ENCODE peak calls at places on chromosomes 6 and 20, in ten cellular contexts. One of them, this sample, is unnamed.

GRCh38 chr6:40948598-40948997 is 90.4 kb downstream of the UNC5CL start:
- DNase-seq in psoas muscle: no peak
- DNase-seq in epithelial cell of proximal tubule: no peak
- DNase-seq in glutamatergic neuron: no peak
- DNase-seq in cardiac fibroblast: no peak
- DNase-seq in HL-60: no peak
- DNase-seq in CD4-positive, alpha-beta T cell: no peak
- DNase-seq in heart left ventricle: no peak
- DNase-seq in BE2C: no peak
- DNase-seq in ascending aorta: no peak
- DNase-seq in this sample: no peak

GRCh38 chr6:157235600-157236039 is 87.7 kb downstream of the TMEM242 start:
- DNase-seq in psoas muscle: peak
- DNase-seq in epithelial cell of proximal tubule: no peak
- DNase-seq in glutamatergic neuron: peak
- DNase-seq in cardiac fibroblast: peak
- DNase-seq in HL-60: no peak
- DNase-seq in CD4-positive, alpha-beta T cell: peak
- DNase-seq in heart left ventricle: peak
- DNase-seq in BE2C: no peak
- DNase-seq in ascending aorta: peak
- DNase-seq in this sample: no peak

GRCh38 chr20:47546184-47547033 is 44.7 kb downstream of the NCOA3 start:
- DNase-seq in psoas muscle: no peak
- DNase-seq in epithelial cell of proximal tubule: no peak
- DNase-seq in glutamatergic neuron: no peak
- DNase-seq in cardiac fibroblast: peak
- DNase-seq in HL-60: no peak
- DNase-seq in CD4-positive, alpha-beta T cell: no peak
- DNase-seq in heart left ventricle: no peak
- DNase-seq in BE2C: no peak
- DNase-seq in ascending aorta: no peak
- DNase-seq in this sample: no peak

GRCh38 chr6:84249724-84250123 is 22.3 kb upstream of the CEP162 start:
- DNase-seq in psoas muscle: no peak
- DNase-seq in epithelial cell of proximal tubule: no peak
- DNase-seq in glutamatergic neuron: no peak
- DNase-seq in cardiac fibroblast: peak
- DNase-seq in HL-60: no peak
- DNase-seq in CD4-positive, alpha-beta T cell: no peak
- DNase-seq in heart left ventricle: no peak
- DNase-seq in BE2C: peak
- DNase-seq in ascending aorta: no peak
- DNase-seq in this sample: no peak

GRCh38 chr6:150250826-150251225 is 108.0 kb downstream of the PPP1R14C start:
- DNase-seq in psoas muscle: no peak
- DNase-seq in epithelial cell of proximal tubule: no peak
- DNase-seq in glutamatergic neuron: no peak
- DNase-seq in cardiac fibroblast: peak
- DNase-seq in HL-60: no peak
- DNase-seq in CD4-positive, alpha-beta T cell: no peak
- DNase-seq in heart left ventricle: peak
- DNase-seq in BE2C: no peak
- DNase-seq in ascending aorta: no peak
- DNase-seq in this sample: no peak

GRCh38 chr20:33624399-33624798 is 37.7 kb upstream of the C20orf144 start:
- DNase-seq in psoas muscle: no peak
- DNase-seq in epithelial cell of proximal tubule: no peak
- DNase-seq in glutamatergic neuron: no peak
- DNase-seq in cardiac fibroblast: no peak
- DNase-seq in HL-60: no peak
- DNase-seq in CD4-positive, alpha-beta T cell: no peak
- DNase-seq in heart left ventricle: no peak
- DNase-seq in BE2C: no peak
- DNase-seq in ascending aorta: no peak
- DNase-seq in this sample: no peak

GRCh38 chr6:16480780-16481179 is 242.4 kb downstream of the GMPR start:
- DNase-seq in psoas muscle: no peak
- DNase-seq in epithelial cell of proximal tubule: no peak
- DNase-seq in glutamatergic neuron: no peak
- DNase-seq in cardiac fibroblast: no peak
- DNase-seq in HL-60: no peak
- DNase-seq in CD4-positive, alpha-beta T cell: no peak
- DNase-seq in heart left ventricle: no peak
- DNase-seq in BE2C: no peak
- DNase-seq in ascending aorta: no peak
- DNase-seq in this sample: no peak

GRCh38 chr6:90098637-90099036 is 198.0 kb downstream of the BACH2 start:
- DNase-seq in psoas muscle: no peak
- DNase-seq in epithelial cell of proximal tubule: no peak
- DNase-seq in glutamatergic neuron: no peak
- DNase-seq in cardiac fibroblast: peak
- DNase-seq in HL-60: no peak
- DNase-seq in CD4-positive, alpha-beta T cell: no peak
- DNase-seq in heart left ventricle: peak
- DNase-seq in BE2C: no peak
- DNase-seq in ascending aorta: peak
- DNase-seq in this sample: no peak

GRCh38 chr6:137912813-137913212 is 45.8 kb downstream of the TNFAIP3 start:
- DNase-seq in psoas muscle: no peak
- DNase-seq in epithelial cell of proximal tubule: no peak
- DNase-seq in glutamatergic neuron: no peak
- DNase-seq in cardiac fibroblast: no peak
- DNase-seq in HL-60: no peak
- DNase-seq in CD4-positive, alpha-beta T cell: no peak
- DNase-seq in heart left ventricle: no peak
- DNase-seq in BE2C: no peak
- DNase-seq in ascending aorta: no peak
- DNase-seq in this sample: no peak

GRCh38 chr20:33291830-33292355 is 8.9 kb downstream of the BPIFB1 start:
- DNase-seq in psoas muscle: no peak
- DNase-seq in epithelial cell of proximal tubule: no peak
- DNase-seq in glutamatergic neuron: peak
- DNase-seq in cardiac fibroblast: peak
- DNase-seq in HL-60: peak
- DNase-seq in CD4-positive, alpha-beta T cell: peak
- DNase-seq in heart left ventricle: no peak
- DNase-seq in BE2C: peak
- DNase-seq in ascending aorta: no peak
- DNase-seq in this sample: no peak

GRCh38 chr6:1317302-1317815 is 5.5 kb downstream of the FOXQ1 start:
- DNase-seq in psoas muscle: no peak
- DNase-seq in epithelial cell of proximal tubule: no peak
- DNase-seq in glutamatergic neuron: peak
- DNase-seq in cardiac fibroblast: no peak
- DNase-seq in HL-60: no peak
- DNase-seq in CD4-positive, alpha-beta T cell: no peak
- DNase-seq in heart left ventricle: no peak
- DNase-seq in BE2C: no peak
- DNase-seq in ascending aorta: no peak
- DNase-seq in this sample: no peak

GRCh38 chr6:1315201-1315559 is 3.3 kb downstream of the FOXQ1 start:
- DNase-seq in psoas muscle: no peak
- DNase-seq in epithelial cell of proximal tubule: no peak
- DNase-seq in glutamatergic neuron: no peak
- DNase-seq in cardiac fibroblast: no peak
- DNase-seq in HL-60: no peak
- DNase-seq in CD4-positive, alpha-beta T cell: no peak
- DNase-seq in heart left ventricle: no peak
- DNase-seq in BE2C: no peak
- DNase-seq in ascending aorta: no peak
- DNase-seq in this sample: no peak

GRCh38 chr6:1315560-1316386 is 3.9 kb downstream of the FOXQ1 start:
- DNase-seq in psoas muscle: no peak
- DNase-seq in epithelial cell of proximal tubule: no peak
- DNase-seq in glutamatergic neuron: no peak
- DNase-seq in cardiac fibroblast: no peak
- DNase-seq in HL-60: no peak
- DNase-seq in CD4-positive, alpha-beta T cell: no peak
- DNase-seq in heart left ventricle: no peak
- DNase-seq in BE2C: no peak
- DNase-seq in ascending aorta: no peak
- DNase-seq in this sample: no peak

GRCh38 chr6:1318036-1318435 is 6.1 kb downstream of the FOXQ1 start:
- DNase-seq in psoas muscle: no peak
- DNase-seq in epithelial cell of proximal tubule: no peak
- DNase-seq in glutamatergic neuron: no peak
- DNase-seq in cardiac fibroblast: no peak
- DNase-seq in HL-60: no peak
- DNase-seq in CD4-positive, alpha-beta T cell: no peak
- DNase-seq in heart left ventricle: no peak
- DNase-seq in BE2C: no peak
- DNase-seq in ascending aorta: no peak
- DNase-seq in this sample: no peak

GRCh38 chr6:1316482-1317220 is 4.8 kb downstream of the FOXQ1 start:
- DNase-seq in psoas muscle: no peak
- DNase-seq in epithelial cell of proximal tubule: no peak
- DNase-seq in glutamatergic neuron: peak
- DNase-seq in cardiac fibroblast: no peak
- DNase-seq in HL-60: no peak
- DNase-seq in CD4-positive, alpha-beta T cell: no peak
- DNase-seq in heart left ventricle: no peak
- DNase-seq in BE2C: peak
- DNase-seq in ascending aorta: no peak
- DNase-seq in this sample: no peak
- TF ChIP-seq CTCF in psoas muscle: no peak
- TF ChIP-seq CTCF in epithelial cell of proximal tubule: no peak
- TF ChIP-seq CTCF in glutamatergic neuron: no peak
- TF ChIP-seq CTCF in cardiac fibroblast: no peak
- TF ChIP-seq CTCF in HL-60: no peak
- TF ChIP-seq CTCF in CD4-positive, alpha-beta T cell: no peak
- TF ChIP-seq CTCF in heart left ventricle: no peak
- TF ChIP-seq CTCF in BE2C: no peak
- TF ChIP-seq CTCF in ascending aorta: no peak
- TF ChIP-seq CTCF in this sample: no peak

DNA sequence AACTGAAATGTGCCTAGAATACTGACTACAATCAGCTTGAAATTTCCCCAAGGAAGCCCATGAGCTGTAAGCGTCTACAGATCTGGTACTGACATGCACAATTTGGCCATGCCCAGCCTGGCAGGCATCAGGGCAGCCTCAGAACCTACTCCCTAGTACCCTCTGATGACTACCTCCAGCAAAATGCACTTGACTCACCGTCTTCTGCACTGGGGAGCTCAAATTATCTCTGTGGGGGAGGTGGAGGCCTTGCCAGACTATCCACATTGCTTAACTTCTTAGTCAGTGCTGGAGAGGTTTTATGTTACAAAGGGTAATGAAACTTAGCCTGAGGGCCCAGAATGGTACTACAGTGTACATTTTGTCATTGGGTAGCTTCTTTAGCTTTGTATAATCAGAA is 126.0 kb upstream of the ADGRF1 start:
- DNase-seq in psoas muscle: peak
- DNase-seq in epithelial cell of proximal tubule: peak
- DNase-seq in glutamatergic neuron: no peak
- DNase-seq in cardiac fibroblast: peak
- DNase-seq in HL-60: peak
- DNase-seq in CD4-positive, alpha-beta T cell: no peak
- DNase-seq in heart left ventricle: peak
- DNase-seq in BE2C: no peak
- DNase-seq in ascending aorta: peak
- DNase-seq in this sample: no peak
- TF ChIP-seq CTCF in psoas muscle: no peak
- TF ChIP-seq CTCF in epithelial cell of proximal tubule: no peak
- TF ChIP-seq CTCF in glutamatergic neuron: no peak
- TF ChIP-seq CTCF in cardiac fibroblast: no peak
- TF ChIP-seq CTCF in HL-60: no peak
- TF ChIP-seq CTCF in CD4-positive, alpha-beta T cell: no peak
- TF ChIP-seq CTCF in heart left ventricle: no peak
- TF ChIP-seq CTCF in BE2C: no peak
- TF ChIP-seq CTCF in ascending aorta: no peak
- TF ChIP-seq CTCF in this sample: no peak

GRCh38 chr20:20732641-20733040 is 20.2 kb upstream of the RALGAPA2 start:
- DNase-seq in psoas muscle: no peak
- DNase-seq in epithelial cell of proximal tubule: no peak
- DNase-seq in glutamatergic neuron: no peak
- DNase-seq in cardiac fibroblast: no peak
- DNase-seq in HL-60: no peak
- DNase-seq in CD4-positive, alpha-beta T cell: no peak
- DNase-seq in heart left ventricle: no peak
- DNase-seq in BE2C: no peak
- DNase-seq in ascending aorta: no peak
- DNase-seq in this sample: no peak

GRCh38 chr20:20733943-20734342 is 21.5 kb upstream of the RALGAPA2 start:
- DNase-seq in psoas muscle: no peak
- DNase-seq in epithelial cell of proximal tubule: no peak
- DNase-seq in glutamatergic neuron: no peak
- DNase-seq in cardiac fibroblast: no peak
- DNase-seq in HL-60: no peak
- DNase-seq in CD4-positive, alpha-beta T cell: no peak
- DNase-seq in heart left ventricle: no peak
- DNase-seq in BE2C: no peak
- DNase-seq in ascending aorta: no peak
- DNase-seq in this sample: no peak

GRCh38 chr20:20737158-20737557 is 24.7 kb upstream of the RALGAPA2 start:
- DNase-seq in psoas muscle: no peak
- DNase-seq in epithelial cell of proximal tubule: no peak
- DNase-seq in glutamatergic neuron: no peak
- DNase-seq in cardiac fibroblast: no peak
- DNase-seq in HL-60: no peak
- DNase-seq in CD4-positive, alpha-beta T cell: no peak
- DNase-seq in heart left ventricle: no peak
- DNase-seq in BE2C: no peak
- DNase-seq in ascending aorta: no peak
- DNase-seq in this sample: no peak

GRCh38 chr20:20734475-20734948 is 22.1 kb upstream of the RALGAPA2 start:
- DNase-seq in psoas muscle: no peak
- DNase-seq in epithelial cell of proximal tubule: no peak
- DNase-seq in glutamatergic neuron: no peak
- DNase-seq in cardiac fibroblast: no peak
- DNase-seq in HL-60: peak
- DNase-seq in CD4-positive, alpha-beta T cell: no peak
- DNase-seq in heart left ventricle: no peak
- DNase-seq in BE2C: no peak
- DNase-seq in ascending aorta: no peak
- DNase-seq in this sample: no peak

DNA sequence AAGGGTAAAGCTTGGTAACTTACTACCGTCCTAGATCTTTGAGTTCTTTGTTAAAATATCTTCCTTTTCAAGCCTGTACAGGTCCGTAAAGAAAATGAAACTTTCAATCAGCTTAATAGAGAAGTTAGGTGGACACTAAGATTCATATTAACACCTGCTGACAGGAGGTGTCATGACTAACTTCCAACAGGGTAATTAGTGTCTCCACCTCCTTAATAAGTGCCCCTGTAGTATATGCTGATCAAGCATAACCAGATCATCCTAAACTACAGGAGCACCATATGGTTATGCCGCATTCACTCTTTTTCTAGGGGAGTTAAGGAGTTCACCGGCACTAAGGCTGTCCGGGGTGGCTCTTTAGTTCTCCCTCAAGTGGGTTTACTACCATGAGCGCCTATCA is 23.9 kb upstream of the RALGAPA2 start:
- DNase-seq in psoas muscle: no peak
- DNase-seq in epithelial cell of proximal tubule: no peak
- DNase-seq in glutamatergic neuron: no peak
- DNase-seq in cardiac fibroblast: no peak
- DNase-seq in HL-60: no peak
- DNase-seq in CD4-positive, alpha-beta T cell: no peak
- DNase-seq in heart left ventricle: no peak
- DNase-seq in BE2C: no peak
- DNase-seq in ascending aorta: no peak
- DNase-seq in this sample: no peak
- TF ChIP-seq CTCF in psoas muscle: no peak
- TF ChIP-seq CTCF in epithelial cell of proximal tubule: no peak
- TF ChIP-seq CTCF in glutamatergic neuron: no peak
- TF ChIP-seq CTCF in cardiac fibroblast: no peak
- TF ChIP-seq CTCF in HL-60: no peak
- TF ChIP-seq CTCF in CD4-positive, alpha-beta T cell: no peak
- TF ChIP-seq CTCF in heart left ventricle: no peak
- TF ChIP-seq CTCF in BE2C: no peak
- TF ChIP-seq CTCF in ascending aorta: no peak
- TF ChIP-seq CTCF in this sample: no peak

GRCh38 chr20:50277460-50278376 is 87.1 kb downstream of the CEBPB start:
- DNase-seq in psoas muscle: no peak
- DNase-seq in epithelial cell of proximal tubule: no peak
- DNase-seq in glutamatergic neuron: no peak
- DNase-seq in cardiac fibroblast: no peak
- DNase-seq in HL-60: no peak
- DNase-seq in CD4-positive, alpha-beta T cell: no peak
- DNase-seq in heart left ventricle: peak
- DNase-seq in BE2C: no peak
- DNase-seq in ascending aorta: no peak
- DNase-seq in this sample: no peak
- TF ChIP-seq CTCF in psoas muscle: no peak
- TF ChIP-seq CTCF in epithelial cell of proximal tubule: no peak
- TF ChIP-seq CTCF in glutamatergic neuron: no peak
- TF ChIP-seq CTCF in cardiac fibroblast: no peak
- TF ChIP-seq CTCF in HL-60: no peak
- TF ChIP-seq CTCF in CD4-positive, alpha-beta T cell: no peak
- TF ChIP-seq CTCF in heart left ventricle: no peak
- TF ChIP-seq CTCF in BE2C: no peak
- TF ChIP-seq CTCF in ascending aorta: no peak
- TF ChIP-seq CTCF in this sample: no peak

This sample was measured in GM12864.